ENCODE peak calls at places on chromosomes 7 and 10, in six cellular contexts. N, B, U, K, J and T are unnamed samples.

GRCh38 chr10:121065330-121065729 is 214.2 kb downstream of the WDR11 start:
- DNase-seq in U (no peak), N (no peak), B (no peak), K (no peak), J (no peak), T (no peak)

GRCh38 chr7:50308301-50309129 is 4.0 kb downstream of the IKZF1 start:
- DNase-seq in J (no peak), B (no peak), N (no peak), K (no peak), U (no peak), T (no peak)

GRCh38 chr10:111360260-111360925 is 283.6 kb downstream of the ADRA2A start:
- DNase-seq in B (no peak), K (peak), J (peak), N (peak), U (no peak), T (no peak)

GRCh38 chr10:128030498-128031072 is 95.6 kb downstream of the MKI67 start:
- DNase-seq in K (no peak), J (no peak), U (no peak), N (no peak), B (no peak), T (no peak)

GRCh38 chr7:39501358-39501757 is 64.8 kb upstream of the YAE1 start:
- DNase-seq in K (no peak), U (no peak), N (no peak), J (no peak), B (no peak), T (no peak)

GRCh38 chr7:78499283-78499682 is 700.7 kb downstream of the PHTF2 start:
- DNase-seq in J (peak), B (no peak), N (no peak), K (no peak), U (peak), T (no peak)

GRCh38 chr7:17516768-17517167 is 218.3 kb downstream of the AHR start:
- DNase-seq in B (no peak), J (peak), N (no peak), K (no peak), U (no peak), T (no peak)

GRCh38 chr7:55177589-55178261 is 158.9 kb downstream of the EGFR start:
- DNase-seq in N (no peak), B (no peak), K (no peak), J (no peak), U (no peak), T (no peak)

GRCh38 chr10:132637477-132638129 is 100.0 kb downstream of the INPP5A start:
- DNase-seq in B (no peak), N (peak), U (peak), K (peak), J (peak), T (no peak)

GRCh38 chr7:155735442-155736118 is 76.7 kb downstream of the SHH start:
- DNase-seq in N (no peak), U (no peak), B (no peak), J (no peak), K (no peak), T (no peak)